ENCODE peak calls at places on chromosomes 3 and 15, in ten cellular contexts. M is kidney; B is T-helper 17 cell; F is activated T-helper 1 cell treated with anti-CD3 and anti-CD28 coated beads, Interleukin-12 subunit alpha, Interleukin-12 subunit beta, Interleukin-2, Interleukin-4 antibody, amounts not matched to agents 30 ng/mL and 10 ng/mL and 1 ng/mL, durations not matched to agents 14 hours and 24 hours and 36 hours; Y is mammary epithelial cell; N is skeletal muscle cell; D is NCI-H774; H is amniotic stem cell; Q is NCI-H524; Z is HEK293T. U is an unnamed sample.

GRCh38 chr3:185764168-185764988 is 60.5 kb downstream of the IGF2BP2 start:
- DNase-seq in H (no peak), M (no peak), D (no peak), Z (no peak), N (no peak), F (no peak), Q (no peak), B (no peak), Y (peak), U (no peak)

GRCh38 chr15:100602822-100603393 is 519 bp downstream of the ASB7 start:
- DNase-seq in F (peak), Y (peak), D (peak), N (no peak), Z (peak), Q (no peak), M (no peak), B (no peak), H (no peak), U (no peak)

GRCh38 chr15:88131937-88132336 is 124.6 kb downstream of the NTRK3 start:
- DNase-seq in B (no peak), Q (no peak), M (no peak), Y (peak), H (no peak), F (no peak), D (no peak), Z (no peak), N (no peak), U (peak)

GRCh38 chr15:39746714-39747276 is 35.8 kb downstream of the FSIP1 start:
- DNase-seq in F (no peak), B (no peak), M (no peak), Q (no peak), D (no peak), N (no peak), Z (no peak), Y (no peak), H (no peak), U (no peak)

GRCh38 chr3:14876942-14877341 is 58.2 kb downstream of the FGD5 start:
- DNase-seq in D (no peak), Y (no peak), Q (no peak), Z (no peak), F (no peak), H (no peak), N (no peak), B (no peak), M (peak), U (no peak)

GRCh38 chr15:76358453-76358852 is 21.9 kb downstream of the ISL2 start:
- DNase-seq in Z (no peak), F (no peak), M (no peak), Y (no peak), D (no peak), H (no peak), B (no peak), Q (no peak), N (no peak), U (no peak)

GRCh38 chr15:74221399-74222230 is 14.5 kb upstream of the CCDC33 start:
- DNase-seq in M (no peak), N (no peak), H (no peak), Z (no peak), B (no peak), F (no peak), D (no peak), Q (no peak), Y (no peak), U (no peak)

GRCh38 chr3:30600572-30600971 is 5.8 kb upstream of the TGFBR2 start:
- DNase-seq in H (no peak), D (no peak), N (no peak), B (no peak), Y (no peak), Q (no peak), M (no peak), Z (no peak), F (no peak), U (no peak)

GRCh38 chr3:14431928-14432834 is 29.8 kb downstream of the SLC6A6 start:
- DNase-seq in D (no peak), M (peak), N (no peak), Y (peak), Q (no peak), H (peak), Z (peak), B (peak), F (peak), U (no peak)

GRCh38 chr3:187935623-187936156 is 190.4 kb upstream of the BCL6 start:
- DNase-seq in D (no peak), Q (no peak), Z (no peak), M (no peak), F (no peak), H (no peak), Y (no peak), B (no peak), N (no peak), U (no peak)

GRCh38 chr3:159260049-159260662 is 458.3 kb downstream of the MFSD1 start:
- DNase-seq in M (no peak), H (peak), Y (peak), D (peak), Z (peak), N (peak), F (peak), B (peak), Q (peak), U (no peak)

GRCh38 chr15:85108136-85108535 is 126.5 kb downstream of the PDE8A start:
- DNase-seq in Z (no peak), Q (no peak), B (no peak), D (no peak), F (no peak), Y (no peak), H (no peak), M (no peak), N (no peak), U (no peak)

GRCh38 chr3:15797600-15798303 is at the start of gene ANKRD28:
- DNase-seq in Z (peak), F (peak), M (no peak), H (peak), N (peak), Y (peak), Q (no peak), D (no peak), B (no peak), U (peak)

GRCh38 chr15:82139823-82140268 is 94.0 kb upstream of the MEX3B start:
- DNase-seq in F (no peak), Y (peak), Z (peak), M (no peak), N (no peak), D (peak), B (no peak), Q (peak), H (peak), U (no peak)

GRCh38 chr15:96051598-96051997 is 278.9 kb upstream of the NR2F2 start:
- DNase-seq in H (no peak), Y (no peak), M (no peak), B (no peak), Z (no peak), Q (no peak), N (no peak), F (no peak), D (no peak), U (peak)

GRCh38 chr15:72222433-72222832 is 8.6 kb downstream of the PKM start:
- DNase-seq in Z (no peak), M (peak), F (no peak), Y (peak), H (no peak), B (no peak), N (no peak), D (no peak), Q (no peak), U (peak)

GRCh38 chr3:134749802-134750553 is 45.1 kb upstream of the EPHB1 start:
- DNase-seq in Q (no peak), H (no peak), Z (no peak), F (no peak), B (no peak), N (no peak), M (no peak), D (no peak), Y (no peak), U (no peak)

GRCh38 chr15:78438595-78439285 is 724 bp downstream of the IREB2 start:
- DNase-seq in H (no peak), N (no peak), Y (peak), Z (peak), B (no peak), F (peak), Q (peak), M (no peak), D (no peak), U (no peak)

GRCh38 chr15:67927501-67928156 is 87.8 kb upstream of the RNU6-1 start:
- DNase-seq in F (no peak), M (peak), Q (no peak), D (no peak), Y (no peak), H (peak), B (no peak), N (peak), Z (no peak), U (peak)

U was measured in foreskin keratinocyte.